ENCODE peak calls at places on chromosome 12, in four cellular contexts. G, O, C and R are unnamed samples.

GRCh38 chr12:96112733-96113132 is 77.3 kb upstream of the LTA4H start:
- DNase-seq in O (no peak), G (no peak), C (no peak), R (no peak)

GRCh38 chr12:29216797-29217583 is 67.9 kb downstream of the FAR2 start:
- DNase-seq in O (no peak), G (no peak), C (no peak), R (no peak)

GRCh38 chr12:105961821-105962671 is 176.7 kb downstream of the NUAK1 start:
- DNase-seq in G (no peak), O (no peak), C (no peak), R (no peak)

GRCh38 chr12:40770781-40771180 is 78.5 kb downstream of the CNTN1 start:
- DNase-seq in G (no peak), C (no peak), O (no peak), R (no peak)

GRCh38 chr12:104411826-104412626 is 44.7 kb upstream of the CHST11 start:
- DNase-seq in C (no peak), O (no peak), G (no peak), R (no peak)

GRCh38 chr12:117130806-117131205 is 31.6 kb upstream of the TESC start:
- DNase-seq in C (no peak), O (no peak), G (no peak), R (no peak)

GRCh38 chr12:87054225-87054624 is 798.0 kb upstream of the MGAT4C start:
- DNase-seq in G (no peak), C (no peak), O (no peak), R (no peak)

GRCh38 chr12:94721173-94721572 is 70.8 kb upstream of the TMCC3 start:
- DNase-seq in C (no peak), G (no peak), O (no peak), R (no peak)

GRCh38 chr12:111773801-111774551 is 7.2 kb downstream of the ALDH2 start:
- DNase-seq in O (peak; percentile 89), G (no peak), C (no peak), R (peak; percentile 40)

GRCh38 chr12:15819644-15820437 is 30.7 kb upstream of the EPS8 start:
- DNase-seq in G (no peak), C (no peak), O (no peak), R (no peak)

GRCh38 chr12:14327717-14328116 is 37.8 kb upstream of the ATF7IP start:
- DNase-seq in C (no peak), O (no peak), G (no peak), R (no peak)

GRCh38 chr12:12461281-12461922 is 101.3 kb downstream of the DUSP16 start:
- DNase-seq in G (no peak), O (no peak), C (no peak), R (no peak)

GRCh38 chr12:111446044-111446581 is 40.4 kb downstream of the SH2B3 start:
- DNase-seq in O (no peak), G (no peak), C (no peak), R (peak; percentile 58)

GRCh38 chr12:130014485-130014807 is 110.6 kb upstream of the TMEM132D start:
- DNase-seq in C (no peak), O (no peak), G (peak; percentile 43), R (no peak)

GRCh38 chr12:66441905-66442559 is 139.7 kb downstream of the HELB start:
- DNase-seq in O (no peak), G (no peak), C (no peak), R (no peak)

DNA sequence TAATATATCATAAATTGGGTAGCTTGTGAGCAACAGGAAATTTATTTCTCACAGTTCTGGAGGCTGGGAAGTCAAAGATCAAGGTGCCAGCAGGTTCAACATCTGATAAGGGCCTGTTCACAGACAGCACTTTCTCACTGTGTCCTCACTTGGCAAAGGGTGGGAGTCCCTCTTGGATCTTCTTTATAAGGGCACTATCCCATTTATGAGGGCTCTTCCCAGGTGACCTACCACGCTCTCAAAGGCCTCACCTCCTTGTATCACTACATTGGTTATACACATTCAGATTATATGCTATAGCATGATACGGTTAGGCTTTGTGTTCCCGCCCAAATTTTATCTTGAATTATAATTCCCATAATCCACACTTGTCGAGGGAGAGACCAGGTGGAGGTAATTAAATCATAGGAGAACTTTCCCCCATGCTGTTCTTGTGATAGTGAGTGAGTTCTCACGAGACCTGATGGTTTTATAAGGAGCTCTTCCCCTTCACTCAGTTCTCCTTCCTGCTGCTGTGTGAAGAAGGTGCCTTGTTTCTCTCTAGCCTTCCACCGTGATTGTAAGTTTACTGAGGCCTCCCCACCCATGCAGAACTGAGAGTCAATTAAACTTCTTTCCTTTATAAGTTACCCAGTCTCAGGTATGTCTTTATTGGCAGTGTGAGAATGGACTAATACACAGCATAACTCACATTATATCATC is 19.2 kb upstream of the LRIG3 start:
- DNase-seq in O (no peak), G (no peak), C (no peak), R (no peak)
- H3K4me1 ChIP-seq in O (no peaks in the 10 kb centered on the region), G (peaks cover 5% of the 10 kb centered on the region), C (no peaks in the 10 kb centered on the region), R (no peaks in the 10 kb centered on the region)

GRCh38 chr12:123479442-123480180 is 21.7 kb downstream of the SNRNP35 start:
- DNase-seq in C (no peak), G (no peak), O (no peak), R (no peak)
- H3K4me3 ChIP-seq in C (no peak overlapping the region), G (no peak overlapping the region), O (peak overlapping the region; percentile 38), R (no peak overlapping the region)

DNA sequence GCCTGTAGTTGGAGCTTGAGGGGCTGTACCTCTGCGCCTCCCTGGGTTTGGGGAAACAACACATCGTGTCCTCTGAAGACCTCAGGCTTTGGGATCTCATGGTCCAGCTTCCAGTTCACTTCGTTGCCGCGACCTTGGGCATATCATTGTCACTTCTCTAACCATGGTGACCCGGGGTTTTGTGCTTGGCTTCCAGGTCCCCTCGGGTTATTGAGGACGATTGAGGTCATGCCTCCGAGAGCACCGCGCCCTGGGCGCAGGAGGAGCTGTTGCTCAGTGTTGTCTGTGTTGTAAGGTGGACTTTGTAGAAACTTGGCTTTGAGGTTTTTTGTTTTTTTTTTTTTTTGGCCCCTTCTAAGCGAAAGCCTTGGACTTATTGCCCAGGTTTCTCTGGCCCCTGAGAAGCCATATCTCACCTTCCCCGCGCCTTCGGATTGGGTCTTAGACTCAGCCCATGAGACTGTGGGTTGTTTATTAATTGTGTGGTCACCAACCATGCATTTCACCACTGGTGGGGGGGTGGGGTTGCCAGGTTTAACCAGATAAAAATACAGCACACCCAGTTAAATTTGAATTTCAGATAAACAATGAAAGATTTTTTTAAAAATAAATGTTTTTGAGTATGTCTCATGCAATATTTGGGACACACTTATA is 2.6 kb downstream of the BCL7A start:
- DNase-seq in C (no peak), O (no peak), G (no peak), R (no peak)
- H3K4me1 ChIP-seq in C (peaks cover 17% of the 10 kb centered on the region), O (peaks cover 21% of the 10 kb centered on the region), G (peaks cover 9% of the 10 kb centered on the region), R (peaks cover 26% of the 10 kb centered on the region)

GRCh38 chr12:46364300-46364696 is 8.3 kb downstream of the SLC38A2 start:
- DNase-seq in G (no peak), O (no peak), C (no peak), R (no peak)
- H3K4me3 ChIP-seq in G (no peak overlapping the region), O (no peak overlapping the region), C (peak overlapping the region; percentile 3), R (peak overlapping the region; percentile 86)

GRCh38 chr12:4152145-4152795 is 121.3 kb upstream of the CCND2 start:
- DNase-seq in C (no peak), O (no peak), G (no peak), R (no peak)

GRCh38 chr12:4157122-4157521 is 116.4 kb upstream of the CCND2 start:
- DNase-seq in C (no peak), O (no peak), G (no peak), R (no peak)

GRCh38 chr12:4156317-4156716 is 117.2 kb upstream of the CCND2 start:
- DNase-seq in O (no peak), C (no peak), G (no peak), R (no peak)

GRCh38 chr12:4153343-4153892 is 120.1 kb upstream of the CCND2 start:
- DNase-seq in O (no peak), G (no peak), C (no peak), R (no peak)

DNA sequence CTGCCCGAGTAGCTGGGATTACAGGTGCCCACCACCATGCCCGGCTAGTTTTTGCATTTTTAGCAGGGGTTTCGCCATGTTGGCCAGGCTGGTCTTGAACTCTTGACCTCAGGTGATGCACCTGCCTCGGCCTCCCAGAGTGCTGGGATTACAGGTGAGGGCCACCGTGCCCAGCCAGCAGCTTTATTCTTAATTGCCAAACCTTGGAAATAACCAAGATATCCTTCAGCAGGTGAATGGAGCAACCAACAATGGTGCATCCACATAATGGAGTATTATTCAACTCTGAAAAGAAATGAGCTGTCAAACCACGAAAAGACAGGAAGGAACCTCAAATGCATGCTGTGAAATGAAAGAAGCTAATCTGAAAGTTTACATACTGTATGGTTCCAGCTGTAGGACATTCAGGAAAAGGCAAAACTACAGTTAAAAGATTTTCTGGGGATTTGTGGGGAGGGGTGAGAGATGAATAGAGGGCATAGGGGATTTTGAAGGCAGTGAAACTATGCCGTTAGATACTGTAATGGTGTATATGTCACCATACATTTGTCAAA is 118.8 kb upstream of the CCND2 start:
- DNase-seq in G (no peak), O (no peak), C (no peak), R (no peak)
- H3K4me1 ChIP-seq in G (no peaks in the 10 kb centered on the region), O (no peaks in the 10 kb centered on the region), C (no peaks in the 10 kb centered on the region), R (no peaks in the 10 kb centered on the region)

GRCh38 chr12:70507442-70507841 is 129.8 kb downstream of the PTPRB start:
- DNase-seq in O (no peak), G (no peak), C (no peak), R (no peak)
- H3K4me3 ChIP-seq in O (no peak overlapping the region), G (no peak overlapping the region), C (no peak overlapping the region), R (no peak overlapping the region)

GRCh38 chr12:23618718-23619117 is 330.8 kb downstream of the SOX5 start:
- DNase-seq in O (no peak), G (no peak), C (no peak), R (no peak)

GRCh38 chr12:23611320-23611719 is 338.1 kb downstream of the SOX5 start:
- DNase-seq in G (no peak), C (no peak), O (no peak), R (no peak)

DNA sequence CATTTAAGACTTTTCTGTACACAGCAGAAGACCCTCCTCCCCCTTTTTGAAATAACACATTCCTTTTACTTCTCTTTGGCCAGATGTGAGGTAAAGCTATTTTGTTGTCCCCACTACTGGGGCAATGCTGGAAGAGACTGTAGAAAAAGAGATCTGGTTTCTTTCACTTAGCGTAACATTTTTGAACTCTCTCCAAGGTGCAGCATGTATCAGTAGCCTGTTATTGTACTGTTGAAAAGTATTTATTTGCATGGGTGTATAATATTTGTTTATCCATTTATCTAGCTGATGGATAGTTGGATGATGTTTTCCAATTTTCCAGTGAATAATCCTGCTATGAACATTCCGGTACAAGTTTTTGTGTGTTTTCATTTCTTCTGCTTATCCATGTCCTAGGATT is 335.2 kb downstream of the SOX5 start:
- DNase-seq in G (no peak), C (no peak), O (no peak), R (no peak)
- H3K4me1 ChIP-seq in G (no peaks in the 10 kb centered on the region), C (no peaks in the 10 kb centered on the region), O (no peaks in the 10 kb centered on the region), R (no peaks in the 10 kb centered on the region)

DNA sequence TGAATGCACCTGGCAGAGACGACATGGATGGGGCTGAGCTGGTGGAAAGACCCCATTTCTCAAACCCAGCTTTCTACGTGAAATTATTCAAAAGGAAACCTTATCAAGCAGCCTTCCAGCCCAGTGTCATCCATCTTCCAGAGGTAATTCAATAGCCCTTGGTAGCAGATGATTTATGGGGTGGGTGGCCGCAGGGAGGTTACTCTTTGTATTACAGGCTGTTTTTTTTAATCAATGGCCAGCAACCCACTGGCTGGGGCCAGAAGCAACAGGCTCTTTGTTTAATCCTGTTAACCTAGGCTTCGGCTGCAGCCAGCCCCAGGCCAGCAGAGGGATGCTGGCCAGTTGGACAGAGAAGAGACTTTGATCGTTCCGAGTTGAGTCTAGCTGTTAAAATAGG is 139.8 kb upstream of the SRRM4 start:
- DNase-seq in G (no peak), C (no peak), O (no peak), R (no peak)
- H3K4me3 ChIP-seq in G (no peak overlapping the region), C (no peak overlapping the region), O (no peak overlapping the region), R (no peak overlapping the region)

GRCh38 chr12:51972424-51972812 is 20.9 kb downstream of the ACVR1B start:
- DNase-seq in C (no peak), O (no peak), G (no peak), R (no peak)
- H3K4me1 ChIP-seq in C (peaks cover 62% of the 10 kb centered on the region), O (peaks cover 30% of the 10 kb centered on the region), G (peaks cover 52% of the 10 kb centered on the region), R (peaks cover 13% of the 10 kb centered on the region)